ENCODE peak calls at places on chromosomes 5 and 9, in four cellular contexts. One of them, this sample, is unnamed.

GRCh38 chr9:8567963-8568579 is 768.5 kb upstream of the DMAC1 start:
- DNase-seq in neural progenitor cell: no peak
- DNase-seq in adipocyte: no peak
- DNase-seq in endodermal cell: no peak
- DNase-seq in this sample: no peak

GRCh38 chr5:108295588-108296368 is 86.1 kb downstream of the FBXL17 start:
- DNase-seq in neural progenitor cell: no peak
- DNase-seq in adipocyte: peak
- DNase-seq in endodermal cell: no peak
- DNase-seq in this sample: no peak

GRCh38 chr5:142095035-142095434 is 13.5 kb upstream of the NDFIP1 start:
- DNase-seq in neural progenitor cell: no peak
- DNase-seq in adipocyte: no peak
- DNase-seq in endodermal cell: no peak
- DNase-seq in this sample: no peak

GRCh38 chr9:93677061-93677571 is 100.7 kb downstream of the PHF2 start:
- DNase-seq in neural progenitor cell: no peak
- DNase-seq in adipocyte: no peak
- DNase-seq in endodermal cell: peak
- DNase-seq in this sample: no peak

GRCh38 chr9:113978954-113979712 is 99.0 kb downstream of the AMBP start:
- DNase-seq in neural progenitor cell: no peak
- DNase-seq in adipocyte: peak
- DNase-seq in endodermal cell: no peak
- DNase-seq in this sample: no peak

GRCh38 chr9:98943682-98944129 is at the start of gene COL15A1:
- DNase-seq in neural progenitor cell: peak
- DNase-seq in adipocyte: peak
- DNase-seq in endodermal cell: peak
- DNase-seq in this sample: no peak

GRCh38 chr9:114016629-114017423 is 61.3 kb downstream of the AMBP start:
- DNase-seq in neural progenitor cell: no peak
- DNase-seq in adipocyte: no peak
- DNase-seq in endodermal cell: peak
- DNase-seq in this sample: no peak

GRCh38 chr9:4750021-4750673 is 9.1 kb upstream of the AK3 start:
- DNase-seq in neural progenitor cell: peak
- DNase-seq in adipocyte: peak
- DNase-seq in endodermal cell: no peak
- DNase-seq in this sample: peak

GRCh38 chr9:100030548-100030947 is 68.3 kb downstream of the ERP44 start:
- DNase-seq in neural progenitor cell: no peak
- DNase-seq in adipocyte: no peak
- DNase-seq in endodermal cell: no peak
- DNase-seq in this sample: no peak

GRCh38 chr5:52177193-52177592 is 610.5 kb upstream of the ITGA1 start:
- DNase-seq in neural progenitor cell: no peak
- DNase-seq in adipocyte: no peak
- DNase-seq in endodermal cell: no peak
- DNase-seq in this sample: no peak

GRCh38 chr5:170338272-170338671 is 40.7 kb upstream of the LCP2 start:
- DNase-seq in neural progenitor cell: no peak
- DNase-seq in adipocyte: no peak
- DNase-seq in endodermal cell: no peak
- DNase-seq in this sample: no peak

GRCh38 chr5:73170522-73170921 is 2.5 kb upstream of the TMEM174 start:
- DNase-seq in neural progenitor cell: peak
- DNase-seq in adipocyte: no peak
- DNase-seq in endodermal cell: peak
- DNase-seq in this sample: peak

GRCh38 chr5:139710370-139711066 is 62.4 kb downstream of the CXXC5 start:
- DNase-seq in neural progenitor cell: peak
- DNase-seq in adipocyte: peak
- DNase-seq in endodermal cell: peak
- DNase-seq in this sample: peak

GRCh38 chr9:35658894-35659220 is 765 bp downstream of the CCDC107 start:
- DNase-seq in neural progenitor cell: peak
- DNase-seq in adipocyte: peak
- DNase-seq in endodermal cell: no peak
- DNase-seq in this sample: peak

GRCh38 chr5:171706736-171707440 is 78.7 kb upstream of the SMIM23 start:
- DNase-seq in neural progenitor cell: no peak
- DNase-seq in adipocyte: no peak
- DNase-seq in endodermal cell: peak
- DNase-seq in this sample: no peak

GRCh38 chr9:37380570-37380969 is 41.9 kb upstream of the GRHPR start:
- DNase-seq in neural progenitor cell: no peak
- DNase-seq in adipocyte: no peak
- DNase-seq in endodermal cell: no peak
- DNase-seq in this sample: no peak

GRCh38 chr5:76403963-76404693 is 1.0 kb downstream of the IQGAP2 start:
- DNase-seq in neural progenitor cell: peak
- DNase-seq in adipocyte: no peak
- DNase-seq in endodermal cell: peak
- DNase-seq in this sample: no peak

GRCh38 chr5:171750316-171750788 is 35.3 kb upstream of the SMIM23 start:
- DNase-seq in neural progenitor cell: peak
- DNase-seq in adipocyte: peak
- DNase-seq in endodermal cell: peak
- DNase-seq in this sample: no peak

GRCh38 chr5:173923236-173924104 is 35.3 kb downstream of the CPEB4 start:
- DNase-seq in neural progenitor cell: peak
- DNase-seq in adipocyte: peak
- DNase-seq in endodermal cell: no peak
- DNase-seq in this sample: peak

GRCh38 chr9:101562966-101563365 is 29.3 kb downstream of the RNF20 start:
- DNase-seq in neural progenitor cell: no peak
- DNase-seq in adipocyte: no peak
- DNase-seq in endodermal cell: no peak
- DNase-seq in this sample: no peak

GRCh38 chr5:137370096-137370495 is 129.0 kb downstream of the SPOCK1 start:
- DNase-seq in neural progenitor cell: no peak
- DNase-seq in adipocyte: peak
- DNase-seq in endodermal cell: no peak
- DNase-seq in this sample: peak

GRCh38 chr5:132505641-132506040 is 15.1 kb upstream of the IRF1 start:
- DNase-seq in neural progenitor cell: no peak
- DNase-seq in adipocyte: no peak
- DNase-seq in endodermal cell: no peak
- DNase-seq in this sample: no peak

GRCh38 chr9:97543568-97543967 is 42.1 kb downstream of the TMOD1 start:
- DNase-seq in neural progenitor cell: no peak
- DNase-seq in adipocyte: no peak
- DNase-seq in endodermal cell: peak
- DNase-seq in this sample: no peak

GRCh38 chr5:131534995-131535394 is 100.0 kb downstream of the RAPGEF6 start:
- DNase-seq in neural progenitor cell: no peak
- DNase-seq in adipocyte: no peak
- DNase-seq in endodermal cell: no peak
- DNase-seq in this sample: no peak

GRCh38 chr5:175896641-175897040 is 25.3 kb downstream of the CPLX2 start:
- DNase-seq in neural progenitor cell: no peak
- DNase-seq in adipocyte: no peak
- DNase-seq in endodermal cell: no peak
- DNase-seq in this sample: no peak

GRCh38 chr5:137305971-137306592 is 193.0 kb downstream of the SPOCK1 start:
- DNase-seq in neural progenitor cell: no peak
- DNase-seq in adipocyte: no peak
- DNase-seq in endodermal cell: no peak
- DNase-seq in this sample: no peak

DNA sequence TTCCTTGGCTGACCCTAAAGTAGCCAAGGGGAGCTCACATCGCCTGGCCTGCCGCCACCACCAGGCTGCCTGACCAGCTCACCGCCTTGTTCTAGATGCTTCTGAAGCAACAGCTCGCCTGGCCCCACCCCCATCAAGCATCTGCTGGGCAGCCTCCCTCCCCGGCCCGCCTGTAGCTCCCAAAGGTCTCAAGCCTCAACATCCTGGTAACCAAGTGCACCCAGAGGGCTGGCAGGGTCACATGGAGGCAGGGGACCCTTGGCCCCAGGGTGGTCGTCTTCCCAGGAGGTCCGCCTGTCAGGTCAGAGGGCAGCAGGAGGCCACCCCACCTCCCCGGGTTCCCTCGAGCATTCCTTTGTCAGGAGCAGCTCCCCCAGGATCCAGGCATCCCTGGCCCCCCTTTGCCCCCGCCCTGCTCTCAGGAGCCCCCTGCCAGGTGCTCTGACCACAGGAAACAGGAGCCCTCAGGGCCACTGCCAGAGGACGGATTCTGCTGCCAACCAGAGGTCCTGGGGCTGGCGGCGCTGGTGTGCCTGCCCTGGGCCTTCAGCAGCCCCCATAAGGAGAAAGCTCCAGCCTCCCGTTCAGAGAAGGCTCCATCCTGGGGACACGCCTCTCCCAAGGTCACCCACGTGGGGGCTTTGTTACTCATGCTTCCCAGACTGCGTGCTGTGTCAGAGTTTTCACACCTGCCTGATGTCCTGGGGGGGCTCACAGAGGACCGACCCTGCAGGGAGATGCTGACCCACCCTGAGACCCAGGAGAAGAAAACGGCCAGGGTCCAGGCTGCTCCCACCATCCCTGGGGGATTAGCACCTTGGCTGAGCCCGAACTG is 3.5 kb upstream of the LRRC14B start:
- DNase-seq in neural progenitor cell: no peak
- DNase-seq in adipocyte: no peak
- DNase-seq in endodermal cell: no peak
- DNase-seq in this sample: no peak
- H3K9ac ChIP-seq in neural progenitor cell: no peak
- H3K9ac ChIP-seq in adipocyte: no peak
- H3K9ac ChIP-seq in endodermal cell: no peak
- H3K9ac ChIP-seq in this sample: no peak

DNA sequence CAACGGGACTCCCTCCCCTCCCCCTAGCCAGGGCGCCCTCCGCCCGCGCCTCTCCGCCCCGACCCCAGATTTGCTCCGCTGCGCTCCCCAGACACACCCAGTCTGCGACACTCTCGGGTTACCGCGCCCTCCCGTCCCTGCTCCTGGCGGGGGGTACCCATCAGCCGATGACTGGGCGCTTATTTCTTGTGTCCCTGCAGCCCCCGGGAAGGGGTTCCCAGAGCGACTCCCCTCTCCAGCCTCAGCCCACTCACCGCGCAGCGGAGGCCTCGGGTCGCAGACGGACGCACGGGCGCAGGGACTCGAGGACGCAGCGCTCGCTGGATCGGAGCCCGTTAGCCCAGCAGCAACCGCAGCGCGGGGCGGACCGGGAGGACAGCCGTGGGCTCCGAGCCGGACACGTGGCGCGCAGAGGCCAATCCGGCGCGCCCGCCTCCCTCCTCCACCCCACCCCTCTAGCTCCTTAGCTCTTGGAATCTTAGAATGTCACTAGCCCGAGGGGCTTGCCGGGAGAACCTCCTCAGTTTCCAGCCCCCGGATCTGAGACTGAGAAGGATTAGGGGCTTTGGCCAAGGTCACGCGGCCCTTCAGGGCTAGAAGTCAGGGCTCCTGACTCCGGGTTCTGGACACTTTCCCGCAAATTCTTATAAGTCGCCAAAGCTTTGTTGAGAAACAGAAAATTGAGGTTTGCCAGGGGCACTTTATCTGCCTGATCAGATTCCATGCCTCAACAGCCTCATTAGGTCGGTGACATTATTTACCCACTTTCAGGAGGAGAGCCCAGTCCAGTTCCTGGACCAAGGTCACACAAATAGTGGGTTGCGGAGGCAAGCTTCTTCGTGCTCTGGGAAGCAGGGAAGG is at the start of gene ANXA6:
- DNase-seq in neural progenitor cell: peak
- DNase-seq in adipocyte: peak
- DNase-seq in endodermal cell: peak
- DNase-seq in this sample: peak
- H3K9ac ChIP-seq in neural progenitor cell: peak
- H3K9ac ChIP-seq in adipocyte: peak
- H3K9ac ChIP-seq in endodermal cell: peak
- H3K9ac ChIP-seq in this sample: peak

GRCh38 chr5:115414406-115415142 is 118.1 kb upstream of the CCDC112 start:
- DNase-seq in neural progenitor cell: no peak
- DNase-seq in adipocyte: peak
- DNase-seq in endodermal cell: no peak
- DNase-seq in this sample: peak
- H3K9ac ChIP-seq in neural progenitor cell: no peak
- H3K9ac ChIP-seq in adipocyte: no peak
- H3K9ac ChIP-seq in endodermal cell: no peak
- H3K9ac ChIP-seq in this sample: no peak

GRCh38 chr5:1314564-1314982 is 19.7 kb upstream of the TERT start:
- DNase-seq in neural progenitor cell: no peak
- DNase-seq in adipocyte: no peak
- DNase-seq in endodermal cell: no peak
- DNase-seq in this sample: no peak

GRCh38 chr5:1310118-1310517 is 15.2 kb upstream of the TERT start:
- DNase-seq in neural progenitor cell: no peak
- DNase-seq in adipocyte: no peak
- DNase-seq in endodermal cell: peak
- DNase-seq in this sample: no peak

GRCh38 chr5:1311443-1312055 is 16.7 kb upstream of the TERT start:
- DNase-seq in neural progenitor cell: no peak
- DNase-seq in adipocyte: no peak
- DNase-seq in endodermal cell: peak
- DNase-seq in this sample: no peak

GRCh38 chr5:1312993-1313833 is 18.3 kb upstream of the TERT start:
- DNase-seq in neural progenitor cell: no peak
- DNase-seq in adipocyte: no peak
- DNase-seq in endodermal cell: peak
- DNase-seq in this sample: no peak

DNA sequence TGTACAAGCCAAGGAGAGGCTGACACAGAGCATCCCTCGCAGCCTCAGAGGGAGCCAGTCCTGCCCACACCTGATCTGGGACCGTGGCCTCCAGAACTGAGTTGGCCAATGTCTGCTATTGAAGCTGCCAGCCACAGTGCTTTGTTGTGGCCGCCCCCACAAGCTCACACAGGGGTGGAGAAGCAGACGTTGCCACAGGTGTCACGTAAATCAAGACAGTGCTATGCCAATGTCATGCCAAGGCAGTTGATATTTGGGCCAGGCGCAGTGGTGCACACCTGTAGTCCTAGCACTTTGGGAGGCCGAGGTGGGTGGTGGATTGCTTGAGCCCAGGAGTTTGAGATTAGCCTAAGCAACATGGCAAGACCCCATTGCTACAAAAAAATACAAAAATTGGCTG is 17.3 kb upstream of the TERT start:
- DNase-seq in neural progenitor cell: no peak
- DNase-seq in adipocyte: no peak
- DNase-seq in endodermal cell: peak
- DNase-seq in this sample: no peak
- H3K9ac ChIP-seq in neural progenitor cell: no peak
- H3K9ac ChIP-seq in adipocyte: no peak
- H3K9ac ChIP-seq in endodermal cell: no peak
- H3K9ac ChIP-seq in this sample: no peak

This sample was measured in trophoblast cell.